ENCODE peak calls at places on chromosomes 3 and 15, in eight cellular contexts. L, Z, Q, V, J, Y, G and T are unnamed samples.

GRCh38 chr3:76367281-76367680 is 581.9 kb upstream of the ZNF717 start:
- DNase-seq in Z (no peak), J (no peak), Y (no peak), V (no peak), G (no peak), Q (no peak), L (peak), T (no peak)

GRCh38 chr15:67862771-67863441 is 23.1 kb upstream of the RNU6-1 start:
- DNase-seq in L (no peak), Y (no peak), Z (no peak), Q (no peak), G (no peak), V (no peak), J (peak), T (peak)

GRCh38 chr3:106913111-106913698 is 464.0 kb upstream of the CCDC54 start:
- DNase-seq in Z (no peak), J (no peak), L (no peak), V (peak), G (no peak), Y (no peak), Q (no peak), T (no peak)

GRCh38 chr3:141076821-141077571 is 25.8 kb downstream of the SPSB4 start:
- DNase-seq in Z (no peak), L (peak), J (no peak), V (peak), Q (peak), Y (peak), G (no peak), T (no peak)

GRCh38 chr3:73407572-73407971 is 217.2 kb downstream of the PDZRN3 start:
- DNase-seq in Z (no peak), V (no peak), Y (no peak), G (no peak), J (no peak), Q (no peak), L (no peak), T (no peak)

GRCh38 chr3:42658091-42658770 is 4.7 kb downstream of the ZBTB47 start:
- DNase-seq in Z (no peak), Y (no peak), G (no peak), Q (no peak), J (no peak), V (no peak), L (no peak), T (no peak)

GRCh38 chr3:62145086-62145757 is 228.1 kb downstream of the FEZF2 start:
- DNase-seq in G (no peak), J (no peak), V (no peak), Q (no peak), L (no peak), Z (no peak), Y (no peak), T (no peak)

GRCh38 chr3:79767194-79767952 is 425 bp downstream of the ROBO1 start:
- DNase-seq in Z (no peak), J (no peak), Q (no peak), Y (no peak), L (no peak), G (no peak), V (peak), T (no peak)

GRCh38 chr3:164620423-164620822 is 457.9 kb downstream of the SI start:
- DNase-seq in Z (no peak), Y (no peak), G (no peak), L (no peak), Q (no peak), J (no peak), V (no peak), T (no peak)

GRCh38 chr3:182618085-182618732 is 175.1 kb upstream of the ATP11B start:
- DNase-seq in Z (no peak), J (no peak), V (peak), L (peak), Y (no peak), Q (no peak), G (no peak), T (no peak)

GRCh38 chr3:56966104-56966503 is 94.4 kb upstream of the SPATA12 start:
- DNase-seq in G (no peak), V (no peak), L (no peak), Y (no peak), J (no peak), Z (no peak), Q (no peak), T (no peak)

GRCh38 chr3:110384601-110385000 is 687.0 kb upstream of the NECTIN3 start:
- DNase-seq in Q (no peak), V (no peak), Z (no peak), J (no peak), L (peak), G (no peak), Y (no peak), T (no peak)

GRCh38 chr3:45319231-45320085 is 68.9 kb upstream of the LARS2 start:
- DNase-seq in J (no peak), V (no peak), L (no peak), G (no peak), Q (no peak), Y (no peak), Z (no peak), T (no peak)

GRCh38 chr3:11764931-11765363 is 81.7 kb downstream of the TAMM41 start:
- DNase-seq in Y (no peak), L (peak), Q (no peak), V (no peak), G (no peak), J (no peak), Z (no peak), T (no peak)

GRCh38 chr3:186273586-186273985 is 88.4 kb downstream of the DGKG start:
- DNase-seq in J (no peak), L (no peak), Z (no peak), Y (no peak), G (no peak), V (no peak), Q (no peak), T (no peak)

GRCh38 chr3:128301186-128302023 is 148.1 kb downstream of the EEFSEC start:
- DNase-seq in Y (no peak), Z (no peak), L (no peak), G (no peak), V (no peak), J (no peak), Q (peak), T (no peak)

GRCh38 chr3:152641198-152641597 is 193.7 kb upstream of the P2RY1 start:
- DNase-seq in G (no peak), L (no peak), Z (no peak), Q (no peak), V (no peak), Y (no peak), J (no peak), T (no peak)

GRCh38 chr15:70710714-70711113 is 52.6 kb downstream of the UACA start:
- DNase-seq in G (no peak), J (no peak), L (no peak), Q (no peak), Z (no peak), V (no peak), Y (no peak), T (no peak)

GRCh38 chr3:129278970-129279906 is 568 bp downstream of the HMCES start:
- DNase-seq in Z (peak), V (peak), J (peak), L (peak), Y (no peak), Q (peak), G (peak), T (peak)

DNA sequence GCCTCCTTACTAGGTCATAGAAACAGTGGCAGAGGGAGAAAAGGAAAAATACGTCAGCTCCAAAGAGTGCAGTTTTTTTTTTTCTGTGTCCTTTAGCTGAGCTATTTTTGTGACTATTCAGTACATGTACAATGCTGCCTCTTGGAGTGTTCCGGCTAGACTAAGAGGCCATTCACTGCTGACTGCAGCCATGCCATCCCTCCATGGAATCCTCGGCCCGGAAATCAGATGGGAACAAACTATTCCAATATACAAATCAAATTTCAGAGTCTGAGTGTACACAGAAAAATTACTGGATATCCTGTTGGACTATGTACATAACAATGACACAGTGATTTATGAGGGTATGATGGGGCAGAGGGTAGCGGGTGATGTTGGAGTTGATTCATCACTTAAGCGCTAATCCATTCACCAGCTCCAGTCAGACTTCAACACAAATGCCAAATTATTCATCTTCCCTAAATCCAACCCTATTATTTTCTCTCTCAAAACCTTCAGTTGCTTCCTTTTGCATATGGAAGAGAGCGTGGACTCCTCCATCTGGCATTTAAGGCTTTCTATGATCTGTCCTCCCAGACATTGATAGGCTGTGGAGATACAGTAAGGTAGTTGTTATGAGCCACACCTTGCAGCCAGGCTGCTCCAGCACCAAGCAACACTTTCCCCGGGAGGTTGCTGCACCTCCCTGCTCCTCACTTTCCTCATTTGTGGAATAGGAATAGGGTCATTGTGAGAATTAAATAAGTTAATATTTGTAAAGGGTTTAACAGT is 109.1 kb downstream of the LPP start:
- DNase-seq in Z (no peak), V (peak), L (peak), G (no peak), Q (no peak), J (no peak), Y (no peak), T (no peak)
- TF ChIP-seq CTCF in Z (no peak), V (no peak), L (no peak), G (no peak), Q (no peak), J (no peak), Y (no peak), T (no peak)

DNA sequence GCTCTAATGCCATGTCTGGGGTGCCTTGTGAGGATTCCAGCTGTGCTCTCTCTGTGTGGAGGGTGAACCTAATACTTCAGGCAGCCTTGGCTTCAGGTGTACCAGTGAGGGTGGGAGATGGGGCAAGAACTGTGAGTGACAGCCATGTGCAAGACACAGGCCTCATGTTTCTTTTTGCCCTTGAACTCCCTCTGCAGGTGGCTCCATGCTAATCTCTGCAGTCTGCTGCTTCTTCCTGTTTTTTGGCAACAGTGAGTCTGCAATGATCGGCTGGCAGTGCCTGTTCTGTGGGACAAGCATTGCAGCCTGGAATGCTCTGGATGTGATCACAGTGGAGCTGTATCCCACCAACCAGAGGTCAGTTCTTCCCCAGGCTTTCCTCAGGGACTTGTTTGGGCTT is 189.3 kb downstream of the SV2B start:
- DNase-seq in J (no peak), Q (no peak), Z (no peak), Y (no peak), G (no peak), L (no peak), V (no peak), T (no peak)
- TF ChIP-seq CTCF in J (no peak), Q (no peak), Z (no peak), Y (no peak), G (no peak), L (no peak), V (no peak), T (peak)

DNA sequence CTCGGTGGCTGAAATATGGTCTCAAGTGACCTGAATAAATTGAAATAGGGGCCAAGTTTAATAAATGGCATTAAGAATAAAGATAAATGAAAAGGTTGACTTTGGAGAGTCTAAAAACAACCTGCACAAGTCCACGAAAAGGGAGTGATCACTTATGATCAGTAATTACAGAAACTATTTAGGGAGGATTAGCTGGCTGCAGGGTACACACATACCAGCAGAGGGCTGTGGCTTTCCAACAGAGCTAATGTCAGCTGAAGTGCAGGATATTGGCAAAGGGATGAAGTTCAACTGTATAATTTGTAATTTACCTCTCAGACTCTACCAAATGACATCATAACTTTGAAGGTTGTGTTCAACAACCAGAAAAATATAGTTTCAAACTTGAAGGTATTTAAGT is 86.8 kb downstream of the SYNPR start:
- DNase-seq in V (no peak), Y (no peak), L (no peak), Z (no peak), J (no peak), Q (no peak), G (no peak), T (no peak)
- TF ChIP-seq CTCF in V (peak), Y (no peak), L (peak), Z (no peak), J (no peak), Q (no peak), G (no peak), T (no peak)

GRCh38 chr15:50686468-50687301 is at the start of gene TRPM7:
- DNase-seq in Q (peak), V (peak), Y (peak), G (peak), Z (peak), J (peak), L (peak), T (peak)
- TF ChIP-seq CTCF in Q (no peak), V (no peak), Y (no peak), G (no peak), Z (no peak), J (no peak), L (peak), T (no peak)

GRCh38 chr3:114447950-114448479 is 154.2 kb downstream of the TIGIT start:
- DNase-seq in G (no peak), Q (no peak), Y (no peak), J (no peak), V (no peak), L (peak), Z (no peak), T (no peak)

GRCh38 chr3:114445233-114445632 is 151.4 kb downstream of the TIGIT start:
- DNase-seq in V (no peak), J (no peak), Z (no peak), Y (no peak), Q (no peak), G (no peak), L (no peak), T (no peak)

GRCh38 chr3:114449271-114450007 is 155.6 kb downstream of the TIGIT start:
- DNase-seq in J (no peak), Q (no peak), L (peak), V (no peak), Z (no peak), Y (no peak), G (no peak), T (no peak)

GRCh38 chr3:114446605-114447004 is 152.8 kb downstream of the TIGIT start:
- DNase-seq in V (no peak), G (no peak), Z (no peak), Y (no peak), L (no peak), J (no peak), Q (no peak), T (no peak)

GRCh38 chr3:114447545-114447944 is 153.7 kb downstream of the TIGIT start:
- DNase-seq in J (no peak), L (no peak), Q (no peak), Y (no peak), G (no peak), V (no peak), Z (no peak), T (no peak)
- TF ChIP-seq CTCF in J (peak), L (peak), Q (no peak), Y (no peak), G (no peak), V (no peak), Z (no peak), T (no peak)

GRCh38 chr15:39173426-39173825 is 407.5 kb upstream of the THBS1 start:
- DNase-seq in Q (no peak), Z (no peak), J (no peak), G (no peak), L (no peak), Y (no peak), V (no peak), T (no peak)

GRCh38 chr15:39171944-39172368 is 408.9 kb upstream of the THBS1 start:
- DNase-seq in L (peak), Q (peak), Z (no peak), Y (no peak), J (no peak), V (no peak), G (no peak), T (no peak)

GRCh38 chr15:39177561-39177960 is 403.3 kb upstream of the THBS1 start:
- DNase-seq in Z (no peak), Q (no peak), L (no peak), V (no peak), G (no peak), J (no peak), Y (no peak), T (no peak)

GRCh38 chr15:39174332-39174731 is 406.5 kb upstream of the THBS1 start:
- DNase-seq in J (no peak), Y (no peak), Q (no peak), Z (no peak), V (no peak), G (no peak), L (no peak), T (no peak)

GRCh38 chr15:39172380-39173281 is 408.2 kb upstream of the THBS1 start:
- DNase-seq in Y (no peak), Z (no peak), J (no peak), V (no peak), Q (no peak), L (peak), G (no peak), T (no peak)
- TF ChIP-seq CTCF in Y (no peak), Z (no peak), J (no peak), V (no peak), Q (no peak), L (no peak), G (no peak), T (no peak)

DNA sequence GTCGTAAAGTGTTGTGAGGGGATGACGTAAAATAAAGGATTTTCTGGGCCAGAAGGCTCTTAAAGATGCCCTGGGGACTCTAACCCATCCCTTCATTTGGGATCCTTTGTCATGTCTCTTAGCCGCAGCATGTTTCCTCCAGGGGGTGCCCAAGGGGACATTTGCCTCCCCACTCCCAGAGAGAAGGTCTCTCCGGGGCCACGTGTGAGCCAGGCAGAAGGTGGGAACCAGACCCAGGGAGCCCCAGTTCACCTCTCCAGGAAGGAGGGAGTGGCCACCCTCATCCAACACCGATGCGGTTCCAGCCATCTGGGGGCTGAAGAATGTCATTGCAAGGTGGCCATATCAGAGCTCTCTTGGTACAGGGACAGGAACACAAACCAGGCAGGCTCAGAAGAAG is 25.2 kb downstream of the ST8SIA2 start:
- DNase-seq in J (no peak), L (no peak), V (no peak), Z (no peak), G (no peak), Q (no peak), Y (no peak), T (no peak)
- TF ChIP-seq CTCF in J (no peak), L (no peak), V (no peak), Z (no peak), G (no peak), Q (no peak), Y (no peak), T (no peak)